ENCODE peak calls at places on chromosomes 11 and 22, in four cellular contexts. E, X, N and J are unnamed samples.

GRCh38 chr11:129862123-129862522 is 33.3 kb downstream of the NFRKB start:
- DNase-seq in N (no peak), E (no peak), X (no peak), J (peak)

GRCh38 chr11:69447786-69448185 is 33.7 kb upstream of the LINC01488 start:
- DNase-seq in X (no peak), N (no peak), E (no peak), J (peak)

GRCh38 chr11:116233581-116233980 is 539.2 kb downstream of the BUD13 start:
- DNase-seq in N (no peak), X (no peak), E (no peak), J (no peak)

GRCh38 chr11:74730601-74731260 is 495 bp downstream of the CHRDL2 start:
- DNase-seq in E (no peak), X (no peak), N (no peak), J (no peak)

GRCh38 chr11:23022854-23023253 is 162.6 kb upstream of the CCDC179 start:
- DNase-seq in X (no peak), E (no peak), N (no peak), J (no peak)

GRCh38 chr11:76560219-76560618 is 110.3 kb downstream of the LRRC32 start:
- DNase-seq in N (no peak), E (no peak), X (peak), J (no peak)

GRCh38 chr11:108131993-108132392 is 10.6 kb downstream of the ACAT1 start:
- DNase-seq in E (no peak), X (no peak), N (no peak), J (no peak)

GRCh38 chr22:50134481-50134880 is 36.0 kb upstream of the PANX2 start:
- DNase-seq in E (no peak), X (no peak), N (no peak), J (no peak)

GRCh38 chr11:64884019-64884418 is 5.6 kb upstream of the EHD1 start:
- DNase-seq in N (no peak), X (no peak), E (no peak), J (no peak)

GRCh38 chr22:48353116-48353947 is 1474.3 kb downstream of the BRD1 start:
- DNase-seq in N (no peak), X (no peak), E (no peak), J (no peak)

GRCh38 chr11:132318421-132319157 is 948.2 kb downstream of the NTM start:
- DNase-seq in X (peak), E (peak), N (no peak), J (no peak)

GRCh38 chr22:36536717-36537116 is 7.8 kb upstream of the EIF3D start:
- DNase-seq in E (no peak), X (no peak), N (no peak), J (no peak)

DNA sequence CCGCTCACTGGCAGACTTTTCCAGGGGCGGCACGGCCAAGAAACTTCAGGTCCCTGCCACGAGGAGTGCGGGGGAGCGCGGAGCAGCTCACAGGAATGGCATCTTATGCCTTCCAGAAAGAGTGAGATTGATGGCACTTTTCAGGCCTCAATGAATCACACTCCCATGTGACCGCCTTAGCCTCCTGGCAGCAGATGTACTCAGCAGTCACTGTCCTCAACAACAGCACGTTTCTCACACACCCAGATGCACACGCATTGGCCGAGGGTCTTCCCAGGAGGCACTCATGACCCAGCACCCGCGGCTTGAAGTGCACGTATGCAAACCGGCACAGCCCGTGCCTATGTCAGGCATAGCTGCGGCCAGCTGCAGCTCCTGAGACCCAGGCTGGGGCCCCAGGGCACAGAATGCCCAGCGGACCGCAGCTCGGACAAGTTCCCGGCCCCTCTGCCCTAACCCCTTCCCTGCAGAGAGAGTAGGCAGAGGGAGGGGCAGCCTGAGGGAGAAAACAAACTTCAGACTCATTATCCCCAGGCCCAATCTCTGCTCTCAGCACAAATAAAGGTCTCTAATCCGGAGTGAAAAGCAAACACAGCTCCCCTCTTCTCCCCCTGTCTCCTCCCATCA is 48.3 kb downstream of the RPUSD4 start:
- DNase-seq in X (peak), N (no peak), E (peak), J (no peak)
- TF ChIP-seq CTCF in X (no peak), N (no peak), E (no peak), J (no peak)

DNA sequence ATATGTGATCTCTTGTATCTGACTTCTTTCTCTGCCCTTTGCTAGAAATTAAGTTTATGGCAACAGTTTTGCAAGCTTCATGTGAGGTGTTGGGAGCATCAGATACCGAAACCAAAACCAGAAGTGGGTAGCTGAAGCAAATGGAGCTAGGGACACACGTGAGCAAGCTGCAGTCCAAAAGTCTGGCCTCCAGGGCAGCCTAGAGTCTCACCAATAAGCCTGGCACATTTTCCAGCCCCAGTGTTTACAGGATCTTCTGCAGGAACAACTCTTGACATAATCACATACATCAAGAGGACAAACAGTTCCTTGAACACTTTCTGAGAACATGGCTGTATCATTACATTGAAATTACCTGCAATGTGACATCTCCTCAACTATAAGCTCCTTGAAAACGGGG is 114.1 kb downstream of the LARGE1 start:
- DNase-seq in E (no peak), X (no peak), N (no peak), J (no peak)
- TF ChIP-seq CTCF in E (no peak), X (no peak), N (no peak), J (no peak)

GRCh38 chr11:36822829-36823228 is 224.8 kb upstream of the RAG2 start:
- DNase-seq in N (no peak), X (no peak), E (no peak), J (no peak)

GRCh38 chr11:36817336-36817965 is 219.4 kb upstream of the RAG2 start:
- DNase-seq in N (no peak), X (no peak), E (peak), J (peak)

GRCh38 chr11:36818410-36818809 is 220.4 kb upstream of the RAG2 start:
- DNase-seq in X (no peak), E (peak), N (peak), J (peak)
- TF ChIP-seq CTCF in X (peak), E (peak), N (no peak), J (peak)

GRCh38 chr11:43504316-43504950 is 145.7 kb downstream of the TTC17 start:
- DNase-seq in X (no peak), N (peak), E (peak), J (peak)
- TF ChIP-seq CTCF in X (no peak), N (no peak), E (peak), J (no peak)

DNA sequence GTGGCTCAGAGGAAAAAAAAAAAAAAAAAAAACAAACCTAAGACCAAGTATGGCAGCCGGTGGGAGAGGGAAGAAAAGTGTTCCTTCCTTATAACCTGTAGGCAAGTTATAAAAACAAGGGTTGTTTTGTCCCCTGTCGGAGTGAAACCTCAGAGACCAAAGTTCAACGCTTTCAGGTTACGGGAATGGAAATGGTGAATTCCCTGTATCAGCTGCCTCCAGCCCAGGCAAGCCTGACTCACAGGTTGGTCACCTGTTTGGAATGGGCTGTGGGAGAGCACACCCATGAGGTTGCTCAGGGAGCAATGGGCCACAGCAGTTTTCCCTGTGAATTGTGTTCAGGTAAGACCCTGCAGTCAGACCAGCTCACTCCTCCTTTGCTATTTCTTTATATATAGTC is 138.9 kb downstream of the ETS1 start:
- DNase-seq in N (no peak), E (peak), X (no peak), J (peak)
- TF ChIP-seq CTCF in N (no peak), E (no peak), X (no peak), J (no peak)

DNA sequence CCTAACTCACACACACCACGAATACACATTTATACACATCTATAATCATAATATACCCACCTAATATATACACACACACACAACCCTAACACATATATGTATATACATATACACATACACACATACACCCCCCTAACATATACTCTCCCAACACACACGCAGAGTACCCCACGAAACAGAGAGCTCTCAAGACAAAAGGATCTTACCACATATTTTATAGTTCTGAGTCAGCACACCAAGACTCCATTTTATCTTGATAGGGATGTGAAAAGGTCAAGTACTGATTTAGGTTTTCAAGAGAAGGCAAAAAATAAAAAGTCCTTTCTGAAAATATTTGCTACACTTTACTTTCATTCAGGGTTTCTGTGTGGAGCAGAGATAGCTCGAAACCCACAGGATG is 1207.2 kb downstream of the LRRC4C start:
- DNase-seq in X (no peak), E (no peak), N (no peak), J (no peak)
- TF ChIP-seq CTCF in X (no peak), E (no peak), N (no peak), J (no peak)